ENCODE peak calls at places on chromosomes 11 and 22, in ten cellular contexts. Z is stimulated activated naive CD8-positive, alpha-beta T cell treated with anti-CD3 and anti-CD28 coated beads, Interleukin-15, amount 100 ng/mL, for 72 hours; O is mucosa of descending colon; E is memory B cell; P is activated T-helper 17 cell treated with anti-CD3 and anti-CD28 coated beads, Interleukin-2, amount 50 U/mL, for 72 hours; H is natural killer cell; Y is heart right ventricle; J is activated naive CD8-positive, alpha-beta T cell treated with anti-CD3 and anti-CD28 coated beads, Interleukin-2, amount 50 U/mL, for 24 hours; M is gastrocnemius medialis; L is esophagus mucosa. C is an unnamed sample.

GRCh38 chr11:6488342-6488741 is 7.0 kb downstream of the TIMM10B start:
- ATAC-seq in Z (no peak), O (no peak), E (no peak), P (no peak), H (peak), Y (no peak), J (peak), M (no peak), L (no peak), C (no peak)

GRCh38 chr11:85685131-85685819 is 720 bp downstream of the CCDC89 start:
- ATAC-seq in Z (no peak), O (peak), E (no peak), P (no peak), H (no peak), Y (peak), J (no peak), M (no peak), L (no peak), C (no peak)

GRCh38 chr22:27238935-27239510 is 562.5 kb downstream of the MN1 start:
- ATAC-seq in Z (no peak), O (peak), E (no peak), P (no peak), H (no peak), Y (peak), J (no peak), M (peak), L (peak), C (peak)

GRCh38 chr11:76897233-76897632 is 36.5 kb downstream of the ACER3 start:
- ATAC-seq in Z (no peak), O (no peak), E (no peak), P (no peak), H (no peak), Y (no peak), J (no peak), M (no peak), L (no peak), C (no peak)

GRCh38 chr11:126654886-126655806 is 299.7 kb downstream of the ST3GAL4 start:
- ATAC-seq in Z (no peak), O (no peak), E (no peak), P (no peak), H (no peak), Y (no peak), J (no peak), M (no peak), L (no peak), C (no peak)

GRCh38 chr11:113494021-113494420 is 18.8 kb upstream of the DRD2 start:
- ATAC-seq in Z (no peak), O (no peak), E (no peak), P (no peak), H (no peak), Y (no peak), J (no peak), M (no peak), L (no peak), C (no peak)

GRCh38 chr11:57425565-57426438 is 1.1 kb downstream of the SLC43A3 start:
- ATAC-seq in Z (no peak), O (peak), E (no peak), P (no peak), H (no peak), Y (peak), J (no peak), M (peak), L (peak), C (peak)

GRCh38 chr11:133531450-133531849 is 851 bp downstream of the OPCML start:
- ATAC-seq in Z (peak), O (no peak), E (no peak), P (no peak), H (no peak), Y (no peak), J (no peak), M (no peak), L (no peak), C (no peak)

GRCh38 chr11:76803811-76804600 is 20.9 kb downstream of the TSKU start:
- ATAC-seq in Z (peak), O (no peak), E (no peak), P (peak), H (no peak), Y (no peak), J (peak), M (no peak), L (no peak), C (no peak)

GRCh38 chr11:61447601-61448551 is 18.0 kb downstream of the SDHAF2 start:
- ATAC-seq in Z (peak), O (no peak), E (no peak), P (peak), H (no peak), Y (peak), J (peak), M (peak), L (no peak), C (peak)

GRCh38 chr22:21573293-21573734 is 5.8 kb downstream of the UBE2L3 start:
- ATAC-seq in Z (no peak), O (no peak), E (no peak), P (no peak), H (no peak), Y (peak), J (no peak), M (no peak), L (no peak), C (no peak)

GRCh38 chr11:102572537-102573220 is 42.1 kb upstream of the MMP7 start:
- ATAC-seq in Z (no peak), O (no peak), E (no peak), P (no peak), H (no peak), Y (no peak), J (no peak), M (no peak), L (no peak), C (no peak)

GRCh38 chr11:70460111-70460510 is 61.8 kb downstream of the CTTN start:
- ATAC-seq in Z (no peak), O (no peak), E (no peak), P (no peak), H (no peak), Y (no peak), J (no peak), M (no peak), L (peak), C (no peak)

GRCh38 chr11:12264361-12264760 is 113.0 kb upstream of the PARVA start:
- ATAC-seq in Z (peak), O (no peak), E (no peak), P (no peak), H (no peak), Y (no peak), J (no peak), M (no peak), L (peak), C (no peak)

GRCh38 chr11:73406131-73406530 is 29.9 kb downstream of the RELT start:
- ATAC-seq in Z (no peak), O (no peak), E (no peak), P (no peak), H (no peak), Y (no peak), J (no peak), M (no peak), L (no peak), C (no peak)

GRCh38 chr22:36373258-36373579 is 14.5 kb downstream of the MYH9 start:
- ATAC-seq in Z (no peak), O (no peak), E (no peak), P (no peak), H (no peak), Y (no peak), J (no peak), M (no peak), L (peak), C (no peak)

GRCh38 chr11:92399702-92400101 is 175.1 kb downstream of the FAT3 start:
- ATAC-seq in Z (no peak), O (no peak), E (no peak), P (no peak), H (no peak), Y (no peak), J (no peak), M (no peak), L (no peak), C (no peak)